ENCODE peak calls at places on chromosomes 1 and 21, in nine cellular contexts. A is AG10803; U is NCI-H524; M is cardiac muscle cell; I is kidney epithelial cell; W is endothelial cell; T is SJSA1; E is EH; N is activated CD4-positive, alpha-beta T cell treated with anti-CD3 and anti-CD28 coated beads for 4 hours. V is an unnamed sample.

GRCh38 chr21:33299181-33299752 is 25.5 kb upstream of the IFNAR1 start:
- DNase-seq in A (no peak), I (no peak), E (no peak), W (no peak), U (no peak), N (peak), T (no peak), M (no peak), V (peak)

GRCh38 chr1:27968692-27969091 is 8.9 kb downstream of the XKR8 start:
- DNase-seq in A (peak), E (peak), I (peak), U (no peak), W (no peak), M (no peak), T (peak), N (no peak), V (no peak)

GRCh38 chr1:8426996-8427395 is 109.1 kb downstream of the SLC45A1 start:
- DNase-seq in M (no peak), W (no peak), T (no peak), E (no peak), U (no peak), I (no peak), A (no peak), N (no peak), V (no peak)

GRCh38 chr1:97902067-97902466 is 18.8 kb downstream of the DPYD start:
- DNase-seq in U (no peak), M (no peak), T (no peak), N (no peak), A (no peak), I (no peak), W (no peak), E (no peak), V (no peak)

GRCh38 chr1:90176530-90176929 is 181.6 kb downstream of the ZNF326 start:
- DNase-seq in U (no peak), M (no peak), W (no peak), T (no peak), A (no peak), N (no peak), I (peak), E (no peak), V (no peak)

GRCh38 chr1:3708696-3709246 is 43.5 kb upstream of the CCDC27 start:
- DNase-seq in U (no peak), M (no peak), N (no peak), I (no peak), A (no peak), E (no peak), T (no peak), W (no peak), V (no peak)

GRCh38 chr1:29469457-29469856 is 233.1 kb downstream of the PTPRU start:
- DNase-seq in W (no peak), I (no peak), T (no peak), N (no peak), U (no peak), M (no peak), E (no peak), A (peak), V (no peak)

GRCh38 chr1:84291882-84292655 is 9.4 kb upstream of the SAMD13 start:
- DNase-seq in W (no peak), A (no peak), U (no peak), M (no peak), N (no peak), E (no peak), I (no peak), T (no peak), V (no peak)

GRCh38 chr1:204544321-204544720 is 28.1 kb downstream of the MDM4 start:
- DNase-seq in N (no peak), E (peak), M (no peak), T (no peak), I (peak), W (no peak), A (peak), U (no peak), V (no peak)

GRCh38 chr1:72101840-72102632 is 180.3 kb downstream of the NEGR1 start:
- DNase-seq in M (no peak), A (no peak), N (no peak), U (no peak), T (no peak), I (no peak), W (no peak), E (no peak), V (no peak)

GRCh38 chr1:190453550-190453949 is 24.1 kb downstream of the BRINP3 start:
- DNase-seq in N (no peak), A (no peak), T (no peak), E (no peak), W (no peak), I (no peak), M (no peak), U (peak), V (no peak)

GRCh38 chr1:109497449-109498160 is 3.7 kb downstream of the CYB561D1 start:
- DNase-seq in T (no peak), M (no peak), U (no peak), A (no peak), N (no peak), W (no peak), I (no peak), E (no peak), V (no peak)

GRCh38 chr1:174407705-174408104 is 40.1 kb upstream of the GPR52 start:
- DNase-seq in I (no peak), U (no peak), M (no peak), W (no peak), T (no peak), E (peak), N (no peak), A (peak), V (no peak)

GRCh38 chr21:38538353-38538752 is 40.1 kb upstream of the ERG start:
- DNase-seq in T (no peak), M (no peak), I (no peak), U (no peak), W (no peak), N (no peak), E (no peak), A (no peak), V (no peak)

GRCh38 chr1:191086910-191087309 is 609.2 kb upstream of the BRINP3 start:
- DNase-seq in I (no peak), E (no peak), A (no peak), N (no peak), U (no peak), T (no peak), M (no peak), W (no peak), V (no peak)

V was measured in stimulated activated CD4-positive, alpha-beta T cell treated with anti-CD3 and anti-CD28 coated beads, Interleukin-4, amount 100 ng/mL, for 1 hour.